ENCODE peak calls at places on chromosome 20, in nine cellular contexts. K is MM.1S, U is endodermal cell, S is transverse colon, O is lung, Y is adipocyte, L is OCI-LY7, X is tibial nerve, J is adrenal gland. Q is an unnamed sample.

GRCh38 chr20:25699914-25700313 is 3.3 kb upstream of the ZNF337 start:
- DNase-seq in K (no peak), U (no peak), S (no peak), O (no peak), Y (peak; percentile 8), L (no peak), X (no peak), J (no peak), Q (no peak)

GRCh38 chr20:46400828-46401477 is 5.5 kb downstream of the ELMO2 start:
- DNase-seq in K (no peak), U (peak; percentile 57), S (no peak), O (no peak), Y (peak; percentile 74), L (no peak), X (no peak), J (no peak), Q (no peak)

GRCh38 chr20:46346770-46347169 is 38.5 kb upstream of the CDH22 start:
- DNase-seq in K (no peak), U (no peak), S (no peak), O (no peak), Y (no peak), L (no peak), X (no peak), J (no peak), Q (no peak)

GRCh38 chr20:22681591-22682248 is 97.3 kb upstream of the FOXA2 start:
- DNase-seq in K (no peak), U (no peak), S (no peak), O (no peak), Y (no peak), L (no peak), X (no peak), J (no peak), Q (no peak)

GRCh38 chr20:38304845-38305447 is 990 bp downstream of the BPI start:
- DNase-seq in K (peak; percentile 26), U (peak; percentile 89), S (no peak), O (peak; percentile 44), Y (peak; percentile 43), L (peak; percentile 8), X (no peak), J (peak; percentile 24), Q (no peak)

GRCh38 chr20:2246081-2246491 is 49.7 kb upstream of the TGM3 start:
- DNase-seq in K (no peak), U (peak; percentile 59), S (no peak), O (no peak), Y (peak; percentile 42), L (no peak), X (no peak), J (no peak), Q (no peak)

GRCh38 chr20:38963745-38964144 is 1.6 kb downstream of the DHX35 start:
- DNase-seq in K (no peak), U (no peak), S (no peak), O (no peak), Y (no peak), L (no peak), X (no peak), J (no peak), Q (no peak)

GRCh38 chr20:33450867-33451266 is 7.3 kb upstream of the SNTA1 start:
- DNase-seq in K (no peak), U (no peak), S (no peak), O (no peak), Y (no peak), L (no peak), X (no peak), J (peak; percentile 58), Q (peak; percentile 70)

GRCh38 chr20:33103561-33103960 is 24.1 kb downstream of the BPIFB4 start:
- DNase-seq in K (no peak), U (no peak), S (no peak), O (no peak), Y (no peak), L (no peak), X (no peak), J (no peak), Q (no peak)

GRCh38 chr20:24045621-24046020 is 57.0 kb upstream of the GGTLC1 start:
- DNase-seq in K (no peak), U (no peak), S (no peak), O (no peak), Y (no peak), L (no peak), X (no peak), J (no peak), Q (no peak)

GRCh38 chr20:16518068-16518783 is 55.0 kb downstream of the KIF16B start:
- DNase-seq in K (no peak), U (peak; percentile 88), S (peak; percentile 45), O (peak; percentile 43), Y (peak; percentile 46), L (peak; percentile 55), X (no peak), J (peak; percentile 41), Q (no peak)

GRCh38 chr20:7094438-7094997 is 327.0 kb downstream of the BMP2 start:
- DNase-seq in K (peak; percentile 32), U (peak; percentile 73), S (peak; percentile 41), O (no peak), Y (no peak), L (peak; percentile 70), X (no peak), J (peak; percentile 8), Q (no peak)

GRCh38 chr20:16661738-16662137 is 68.1 kb upstream of the SNRPB2 start:
- DNase-seq in K (no peak), U (no peak), S (no peak), O (no peak), Y (no peak), L (no peak), X (no peak), J (no peak), Q (no peak)

GRCh38 chr20:3864518-3864917 is 17.9 kb downstream of the MAVS start:
- DNase-seq in K (no peak), U (no peak), S (no peak), O (no peak), Y (no peak), L (no peak), X (no peak), J (no peak), Q (no peak)

GRCh38 chr20:4962257-4962855 is 39.0 kb downstream of the SLC23A2 start:
- DNase-seq in K (peak; percentile 17), U (no peak), S (no peak), O (no peak), Y (no peak), L (peak; percentile 24), X (no peak), J (peak; percentile 33), Q (no peak)

GRCh38 chr20:62339647-62340062 is 27.5 kb downstream of the LAMA5 start:
- DNase-seq in K (peak; percentile 93), U (no peak), S (peak; percentile 61), O (no peak), Y (no peak), L (peak; percentile 92), X (no peak), J (no peak), Q (no peak)
- H3K4me1 ChIP-seq in K (peaks cover 38% of the 10 kb centered on the region), U (no peaks in the 10 kb centered on the region), S (no peaks in the 10 kb centered on the region), O (no peaks in the 10 kb centered on the region), Y (no peaks in the 10 kb centered on the region), L (peaks cover 71% of the 10 kb centered on the region), X (no peaks in the 10 kb centered on the region), J (no peaks in the 10 kb centered on the region), Q (no peaks in the 10 kb centered on the region)

GRCh38 chr20:36832791-36833190 is 43.1 kb upstream of the TLDC2 start:
- DNase-seq in K (no peak), U (no peak), S (no peak), O (no peak), Y (no peak), L (no peak), X (no peak), J (no peak), Q (no peak)
- H3K4me1 ChIP-seq in K (peaks cover 17% of the 10 kb centered on the region), U (peaks cover 5% of the 10 kb centered on the region), S (peaks cover 52% of the 10 kb centered on the region), O (peaks cover 17% of the 10 kb centered on the region), Y (peaks cover 46% of the 10 kb centered on the region), L (peaks cover 26% of the 10 kb centered on the region), X (peaks cover 55% of the 10 kb centered on the region), J (peaks cover 75% of the 10 kb centered on the region), Q (peaks cover 70% of the 10 kb centered on the region)

GRCh38 chr20:12824353-12824752 is 184.4 kb upstream of the SPTLC3 start:
- DNase-seq in K (no peak), U (no peak), S (no peak), O (no peak), Y (no peak), L (no peak), X (no peak), J (no peak), Q (no peak)

GRCh38 chr20:12821249-12821648 is 187.5 kb upstream of the SPTLC3 start:
- DNase-seq in K (no peak), U (no peak), S (no peak), O (no peak), Y (no peak), L (no peak), X (no peak), J (no peak), Q (no peak)

GRCh38 chr20:12825180-12825579 is 183.6 kb upstream of the SPTLC3 start:
- DNase-seq in K (no peak), U (no peak), S (no peak), O (no peak), Y (no peak), L (no peak), X (no peak), J (no peak), Q (no peak)

GRCh38 chr20:12827796-12828406 is 180.9 kb upstream of the SPTLC3 start:
- DNase-seq in K (no peak), U (peak; percentile 56), S (no peak), O (no peak), Y (no peak), L (no peak), X (no peak), J (no peak), Q (no peak)

DNA sequence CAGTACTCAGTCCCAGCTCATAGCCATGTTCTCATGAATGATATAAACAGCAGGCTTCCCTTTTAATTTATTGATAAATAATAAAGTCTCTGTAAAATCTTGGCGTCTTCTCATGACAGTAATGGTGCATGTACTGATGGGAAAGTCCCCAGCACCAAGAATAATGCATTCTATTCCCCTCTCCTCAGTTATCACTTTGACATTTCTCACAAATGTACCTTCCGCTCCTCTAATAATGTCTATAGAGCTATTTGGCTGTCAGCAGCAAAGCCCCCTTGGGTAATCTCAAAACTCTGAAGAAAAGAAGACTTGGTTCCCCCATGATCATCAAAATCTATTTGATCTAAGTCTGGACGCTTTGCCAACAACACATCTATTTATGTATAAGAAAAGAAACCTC is 185.0 kb upstream of the SPTLC3 start:
- DNase-seq in K (no peak), U (no peak), S (no peak), O (no peak), Y (no peak), L (no peak), X (no peak), J (no peak), Q (no peak)
- H3K4me1 ChIP-seq in K (no peaks in the 10 kb centered on the region), U (no peaks in the 10 kb centered on the region), S (no peaks in the 10 kb centered on the region), O (peaks cover 3% of the 10 kb centered on the region), Y (no peaks in the 10 kb centered on the region), L (no peaks in the 10 kb centered on the region), X (no peaks in the 10 kb centered on the region), J (no peaks in the 10 kb centered on the region), Q (no peaks in the 10 kb centered on the region)

DNA sequence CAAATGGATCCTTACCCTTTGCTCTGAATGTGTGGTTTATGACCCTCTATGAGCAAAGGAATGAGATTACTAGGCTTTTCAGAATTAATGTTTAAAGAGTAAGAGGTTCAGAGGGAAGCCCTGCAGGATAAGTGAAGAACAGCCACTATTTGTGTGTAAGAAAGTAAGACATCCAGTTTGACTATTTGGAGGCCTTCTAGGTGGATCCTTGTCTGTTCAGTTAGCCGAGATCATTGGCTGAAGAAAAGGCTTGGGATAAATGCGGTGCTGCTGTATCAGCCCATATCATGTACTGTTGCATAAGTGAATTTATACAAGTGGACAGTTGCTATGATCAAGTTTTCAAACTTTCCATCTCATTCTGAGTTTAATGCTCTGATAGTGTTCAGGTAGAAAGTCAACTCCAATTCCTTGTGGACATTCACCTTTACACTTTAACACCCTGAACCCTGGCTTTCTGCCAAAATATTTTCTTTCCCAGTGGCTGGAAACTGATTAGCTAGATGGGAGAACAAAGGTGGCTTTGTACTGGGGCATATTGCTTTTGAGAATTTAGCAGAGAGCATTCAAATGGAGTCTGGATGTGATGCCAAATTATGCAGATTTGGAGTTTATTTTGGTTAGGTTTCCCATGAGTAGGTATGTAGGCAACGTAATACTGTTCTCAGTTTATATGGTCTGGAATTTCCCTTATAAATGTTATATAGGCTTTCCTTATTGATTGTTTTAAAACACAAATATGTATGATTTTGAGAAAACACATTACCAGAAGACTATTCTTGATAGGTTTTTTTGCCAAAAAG is 15.0 kb downstream of the PARD6B start:
- DNase-seq in K (no peak), U (peak; percentile 17), S (no peak), O (peak; percentile 7), Y (no peak), L (no peak), X (no peak), J (no peak), Q (no peak)
- H3K4me1 ChIP-seq in K (peaks cover 8% of the 10 kb centered on the region), U (no peaks in the 10 kb centered on the region), S (peaks cover 28% of the 10 kb centered on the region), O (peaks cover 9% of the 10 kb centered on the region), Y (peaks cover 40% of the 10 kb centered on the region), L (no peaks in the 10 kb centered on the region), X (peaks cover 20% of the 10 kb centered on the region), J (no peaks in the 10 kb centered on the region), Q (peaks cover 4% of the 10 kb centered on the region)